ENCODE peak calls at places on chromosomes 11 and 22, in six cellular contexts. One of them, this sample, is unnamed.
A peak's percentile ranks its signal among the peaks of the same experiment; 100 is the strongest.

GRCh38 chr11:1738380-1738779 is 12.0 kb downstream of the IFITM10 start:
- DNase-seq in PC-3: no peak
- DNase-seq in esophagus squamous epithelium: no peak
- DNase-seq in HFF-Myc: no peak
- DNase-seq in heart left ventricle: no peak
- DNase-seq in colonic mucosa: no peak
- DNase-seq in this sample: no peak

GRCh38 chr11:115325523-115325922 is 178.7 kb downstream of the CADM1 start:
- DNase-seq in PC-3: no peak
- DNase-seq in esophagus squamous epithelium: no peak
- DNase-seq in HFF-Myc: no peak
- DNase-seq in heart left ventricle: no peak
- DNase-seq in colonic mucosa: no peak
- DNase-seq in this sample: no peak

GRCh38 chr22:28899199-28899853 is 16.0 kb downstream of the ZNRF3 start:
- DNase-seq in PC-3: no peak
- DNase-seq in esophagus squamous epithelium: no peak
- DNase-seq in HFF-Myc: no peak
- DNase-seq in heart left ventricle: no peak
- DNase-seq in colonic mucosa: no peak
- DNase-seq in this sample: no peak

GRCh38 chr22:30196141-30196866 is 50.3 kb downstream of the LIF start:
- DNase-seq in PC-3: peak; percentile 93
- DNase-seq in esophagus squamous epithelium: peak; percentile 30
- DNase-seq in HFF-Myc: peak; percentile 98
- DNase-seq in heart left ventricle: peak; percentile 82
- DNase-seq in colonic mucosa: peak; percentile 65
- DNase-seq in this sample: peak; percentile 100

GRCh38 chr11:44301856-44302231 is 8.1 kb downstream of the ALX4 start:
- DNase-seq in PC-3: peak; percentile 44
- DNase-seq in esophagus squamous epithelium: no peak
- DNase-seq in HFF-Myc: no peak
- DNase-seq in heart left ventricle: no peak
- DNase-seq in colonic mucosa: no peak
- DNase-seq in this sample: no peak

GRCh38 chr11:79081441-79082124 is 359.2 kb downstream of the TENM4 start:
- DNase-seq in PC-3: no peak
- DNase-seq in esophagus squamous epithelium: no peak
- DNase-seq in HFF-Myc: peak; percentile 52
- DNase-seq in heart left ventricle: no peak
- DNase-seq in colonic mucosa: no peak
- DNase-seq in this sample: peak; percentile 33

GRCh38 chr11:107563702-107564101 is 1.8 kb downstream of the ALKBH8 start:
- DNase-seq in PC-3: peak; percentile 82
- DNase-seq in esophagus squamous epithelium: no peak
- DNase-seq in HFF-Myc: peak; percentile 41
- DNase-seq in heart left ventricle: no peak
- DNase-seq in colonic mucosa: peak; percentile 35
- DNase-seq in this sample: peak; percentile 78

GRCh38 chr11:88489030-88489429 is 151.5 kb upstream of the CTSC start:
- DNase-seq in PC-3: peak; percentile 77
- DNase-seq in esophagus squamous epithelium: no peak
- DNase-seq in HFF-Myc: no peak
- DNase-seq in heart left ventricle: no peak
- DNase-seq in colonic mucosa: no peak
- DNase-seq in this sample: no peak

GRCh38 chr11:126992065-126992803 is 8.3 kb downstream of the KIRREL3 start:
- DNase-seq in PC-3: peak; percentile 81
- DNase-seq in esophagus squamous epithelium: no peak
- DNase-seq in HFF-Myc: peak; percentile 61
- DNase-seq in heart left ventricle: no peak
- DNase-seq in colonic mucosa: no peak
- DNase-seq in this sample: peak; percentile 90

GRCh38 chr11:19110290-19110689 is 6.7 kb upstream of the ZDHHC13 start:
- DNase-seq in PC-3: no peak
- DNase-seq in esophagus squamous epithelium: no peak
- DNase-seq in HFF-Myc: no peak
- DNase-seq in heart left ventricle: peak; percentile 76
- DNase-seq in colonic mucosa: no peak
- DNase-seq in this sample: no peak

GRCh38 chr11:64827451-64827839 is 17.0 kb downstream of the CDC42BPG start:
- DNase-seq in PC-3: no peak
- DNase-seq in esophagus squamous epithelium: no peak
- DNase-seq in HFF-Myc: no peak
- DNase-seq in heart left ventricle: no peak
- DNase-seq in colonic mucosa: no peak
- DNase-seq in this sample: no peak

GRCh38 chr22:30701872-30702271 is 7.2 kb downstream of the OSBP2 start:
- DNase-seq in PC-3: peak; percentile 57
- DNase-seq in esophagus squamous epithelium: no peak
- DNase-seq in HFF-Myc: no peak
- DNase-seq in heart left ventricle: no peak
- DNase-seq in colonic mucosa: no peak
- DNase-seq in this sample: peak; percentile 22

GRCh38 chr22:26952654-26953379 is 295.4 kb downstream of the MIAT start:
- DNase-seq in PC-3: no peak
- DNase-seq in esophagus squamous epithelium: no peak
- DNase-seq in HFF-Myc: no peak
- DNase-seq in heart left ventricle: no peak
- DNase-seq in colonic mucosa: no peak
- DNase-seq in this sample: no peak

GRCh38 chr11:83648610-83649467 is 362.7 kb upstream of the CCDC90B start:
- DNase-seq in PC-3: no peak
- DNase-seq in esophagus squamous epithelium: no peak
- DNase-seq in HFF-Myc: no peak
- DNase-seq in heart left ventricle: no peak
- DNase-seq in colonic mucosa: no peak
- DNase-seq in this sample: no peak

GRCh38 chr11:84830372-84830771 is 796.8 kb downstream of the DLG2 start:
- DNase-seq in PC-3: no peak
- DNase-seq in esophagus squamous epithelium: no peak
- DNase-seq in HFF-Myc: no peak
- DNase-seq in heart left ventricle: no peak
- DNase-seq in colonic mucosa: no peak
- DNase-seq in this sample: no peak

GRCh38 chr22:46007848-46008261 is 30.9 kb upstream of the WNT7B start:
- DNase-seq in PC-3: no peak
- DNase-seq in esophagus squamous epithelium: no peak
- DNase-seq in HFF-Myc: peak; percentile 60
- DNase-seq in heart left ventricle: peak; percentile 92
- DNase-seq in colonic mucosa: no peak
- DNase-seq in this sample: peak; percentile 97

GRCh38 chr22:49701380-49702067 is 126.1 kb downstream of the BRD1 start:
- DNase-seq in PC-3: peak; percentile 5
- DNase-seq in esophagus squamous epithelium: no peak
- DNase-seq in HFF-Myc: no peak
- DNase-seq in heart left ventricle: no peak
- DNase-seq in colonic mucosa: no peak
- DNase-seq in this sample: no peak

GRCh38 chr22:28268176-28268575 is 349.1 kb upstream of the PITPNB start:
- DNase-seq in PC-3: peak; percentile 2
- DNase-seq in esophagus squamous epithelium: no peak
- DNase-seq in HFF-Myc: no peak
- DNase-seq in heart left ventricle: no peak
- DNase-seq in colonic mucosa: no peak
- DNase-seq in this sample: no peak

GRCh38 chr22:23632178-23632577 is at the start of gene DRICH1:
- DNase-seq in PC-3: peak; percentile 32
- DNase-seq in esophagus squamous epithelium: no peak
- DNase-seq in HFF-Myc: no peak
- DNase-seq in heart left ventricle: no peak
- DNase-seq in colonic mucosa: no peak
- DNase-seq in this sample: no peak

GRCh38 chr11:63667993-63668392 is 3.2 kb downstream of the ATL3 start:
- DNase-seq in PC-3: peak; percentile 98
- DNase-seq in esophagus squamous epithelium: no peak
- DNase-seq in HFF-Myc: peak; percentile 79
- DNase-seq in heart left ventricle: no peak
- DNase-seq in colonic mucosa: no peak
- DNase-seq in this sample: peak; percentile 98

GRCh38 chr11:69119170-69119569 is 36.6 kb upstream of the SMIM38 start:
- DNase-seq in PC-3: peak; percentile 26
- DNase-seq in esophagus squamous epithelium: no peak
- DNase-seq in HFF-Myc: no peak
- DNase-seq in heart left ventricle: no peak
- DNase-seq in colonic mucosa: no peak
- DNase-seq in this sample: no peak

GRCh38 chr11:44596541-44597276 is 31.2 kb downstream of the CD82 start:
- DNase-seq in PC-3: no peak
- DNase-seq in esophagus squamous epithelium: no peak
- DNase-seq in HFF-Myc: no peak
- DNase-seq in heart left ventricle: no peak
- DNase-seq in colonic mucosa: no peak
- DNase-seq in this sample: no peak

GRCh38 chr11:24372491-24372890 is 124.4 kb upstream of the LUZP2 start:
- DNase-seq in PC-3: no peak
- DNase-seq in esophagus squamous epithelium: no peak
- DNase-seq in HFF-Myc: no peak
- DNase-seq in heart left ventricle: no peak
- DNase-seq in colonic mucosa: no peak
- DNase-seq in this sample: no peak

GRCh38 chr11:30365793-30366517 is 43.1 kb downstream of the ARL14EP start:
- DNase-seq in PC-3: no peak
- DNase-seq in esophagus squamous epithelium: no peak
- DNase-seq in HFF-Myc: no peak
- DNase-seq in heart left ventricle: no peak
- DNase-seq in colonic mucosa: no peak
- DNase-seq in this sample: no peak

GRCh38 chr11:129252621-129253020 is 60.5 kb upstream of the ARHGAP32 start:
- DNase-seq in PC-3: no peak
- DNase-seq in esophagus squamous epithelium: no peak
- DNase-seq in HFF-Myc: no peak
- DNase-seq in heart left ventricle: no peak
- DNase-seq in colonic mucosa: no peak
- DNase-seq in this sample: no peak

GRCh38 chr22:19260804-19261203 is 30.7 kb downstream of the CLTCL1 start:
- DNase-seq in PC-3: no peak
- DNase-seq in esophagus squamous epithelium: no peak
- DNase-seq in HFF-Myc: no peak
- DNase-seq in heart left ventricle: no peak
- DNase-seq in colonic mucosa: no peak
- DNase-seq in this sample: no peak

GRCh38 chr22:19265779-19266178 is 25.7 kb downstream of the CLTCL1 start:
- DNase-seq in PC-3: no peak
- DNase-seq in esophagus squamous epithelium: no peak
- DNase-seq in HFF-Myc: no peak
- DNase-seq in heart left ventricle: no peak
- DNase-seq in colonic mucosa: no peak
- DNase-seq in this sample: no peak

GRCh38 chr22:19258371-19258770 is 33.1 kb downstream of the CLTCL1 start:
- DNase-seq in PC-3: no peak
- DNase-seq in esophagus squamous epithelium: no peak
- DNase-seq in HFF-Myc: no peak
- DNase-seq in heart left ventricle: no peak
- DNase-seq in colonic mucosa: no peak
- DNase-seq in this sample: no peak

GRCh38 chr22:19260194-19260593 is 31.3 kb downstream of the CLTCL1 start:
- DNase-seq in PC-3: no peak
- DNase-seq in esophagus squamous epithelium: no peak
- DNase-seq in HFF-Myc: no peak
- DNase-seq in heart left ventricle: no peak
- DNase-seq in colonic mucosa: no peak
- DNase-seq in this sample: no peak
- H3K4me3 ChIP-seq in PC-3: no peak overlapping the region
- H3K4me3 ChIP-seq in esophagus squamous epithelium: no peak overlapping the region
- H3K4me3 ChIP-seq in HFF-Myc: no peak overlapping the region
- H3K4me3 ChIP-seq in heart left ventricle: peak overlapping the region; percentile 24
- H3K4me3 ChIP-seq in colonic mucosa: no peak overlapping the region
- H3K4me3 ChIP-seq in this sample: no peak overlapping the region

GRCh38 chr11:119152043-119152442 is 3.2 kb downstream of the ABCG4 start:
- DNase-seq in PC-3: no peak
- DNase-seq in esophagus squamous epithelium: no peak
- DNase-seq in HFF-Myc: no peak
- DNase-seq in heart left ventricle: no peak
- DNase-seq in colonic mucosa: no peak
- DNase-seq in this sample: no peak

GRCh38 chr11:119155733-119156492 is 7.1 kb downstream of the ABCG4 start:
- DNase-seq in PC-3: peak; percentile 36
- DNase-seq in esophagus squamous epithelium: no peak
- DNase-seq in HFF-Myc: no peak
- DNase-seq in heart left ventricle: no peak
- DNase-seq in colonic mucosa: peak; percentile 41
- DNase-seq in this sample: no peak

GRCh38 chr11:119152604-119153003 is 3.8 kb downstream of the ABCG4 start:
- DNase-seq in PC-3: no peak
- DNase-seq in esophagus squamous epithelium: no peak
- DNase-seq in HFF-Myc: no peak
- DNase-seq in heart left ventricle: no peak
- DNase-seq in colonic mucosa: no peak
- DNase-seq in this sample: no peak

GRCh38 chr11:119154178-119154577 is 5.3 kb downstream of the ABCG4 start:
- DNase-seq in PC-3: no peak
- DNase-seq in esophagus squamous epithelium: no peak
- DNase-seq in HFF-Myc: no peak
- DNase-seq in heart left ventricle: no peak
- DNase-seq in colonic mucosa: no peak
- DNase-seq in this sample: no peak

GRCh38 chr11:119153049-119153818 is 4.4 kb downstream of the ABCG4 start:
- DNase-seq in PC-3: no peak
- DNase-seq in esophagus squamous epithelium: no peak
- DNase-seq in HFF-Myc: no peak
- DNase-seq in heart left ventricle: no peak
- DNase-seq in colonic mucosa: no peak
- DNase-seq in this sample: no peak
- TF ChIP-seq CTCF in PC-3: peak; percentile 38
- TF ChIP-seq CTCF in esophagus squamous epithelium: no peak
- TF ChIP-seq CTCF in HFF-Myc: peak; percentile 17
- TF ChIP-seq CTCF in heart left ventricle: no peak
- TF ChIP-seq CTCF in colonic mucosa: no peak
- TF ChIP-seq CTCF in this sample: no peak

GRCh38 chr11:86062719-86063118 is 6.2 kb downstream of the PICALM start:
- DNase-seq in PC-3: no peak
- DNase-seq in esophagus squamous epithelium: no peak
- DNase-seq in HFF-Myc: no peak
- DNase-seq in heart left ventricle: no peak
- DNase-seq in colonic mucosa: no peak
- DNase-seq in this sample: peak; percentile 29
- H3K4me3 ChIP-seq in PC-3: no peak overlapping the region
- H3K4me3 ChIP-seq in esophagus squamous epithelium: peak overlapping the region; percentile 10
- H3K4me3 ChIP-seq in HFF-Myc: no peak overlapping the region
- H3K4me3 ChIP-seq in heart left ventricle: no peak overlapping the region
- H3K4me3 ChIP-seq in colonic mucosa: no peak overlapping the region
- H3K4me3 ChIP-seq in this sample: no peak overlapping the region

DNA sequence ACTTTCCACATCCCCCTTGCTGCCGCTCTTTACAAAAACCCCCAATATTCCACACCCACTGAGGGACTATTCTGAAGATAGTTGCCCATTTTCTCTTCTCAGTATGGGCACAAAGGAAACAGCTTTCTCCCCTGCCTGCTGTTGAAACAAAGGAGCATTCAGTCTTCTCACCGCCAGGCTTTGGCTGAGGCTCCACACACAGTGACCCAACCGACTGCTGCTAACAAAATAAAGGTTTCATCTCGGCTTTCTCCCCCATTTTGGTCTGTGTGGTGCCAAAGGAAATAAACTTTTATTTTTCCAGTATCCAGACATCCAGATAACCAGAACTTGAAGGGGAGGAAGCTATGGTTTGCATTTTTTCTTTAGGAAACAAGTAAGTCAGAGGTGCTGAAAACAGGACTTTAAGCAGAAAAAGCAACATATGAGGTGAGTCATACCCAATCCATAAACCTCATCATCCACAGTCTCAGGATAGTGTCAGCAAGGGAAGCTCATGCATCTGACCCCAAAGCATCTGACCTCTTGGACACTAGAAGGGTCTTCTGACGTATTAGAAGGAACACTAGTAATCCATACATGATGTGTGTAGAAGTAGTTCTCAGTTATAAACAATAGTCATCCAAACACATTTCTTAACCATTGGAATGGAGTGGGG is 6.4 kb downstream of the CLMP start:
- DNase-seq in PC-3: peak; percentile 61
- DNase-seq in esophagus squamous epithelium: no peak
- DNase-seq in HFF-Myc: peak; percentile 85
- DNase-seq in heart left ventricle: no peak
- DNase-seq in colonic mucosa: no peak
- DNase-seq in this sample: peak; percentile 88
- TF ChIP-seq CTCF in PC-3: no peak
- TF ChIP-seq CTCF in esophagus squamous epithelium: no peak
- TF ChIP-seq CTCF in HFF-Myc: peak; percentile 2
- TF ChIP-seq CTCF in heart left ventricle: no peak
- TF ChIP-seq CTCF in colonic mucosa: no peak
- TF ChIP-seq CTCF in this sample: peak; percentile 57

This sample was measured in fibroblast of the aortic adventitia.